ENCODE peak calls at places on chromosomes 2 and 18, in five cellular contexts. G is endothelial cell of umbilical vein, R is mammary epithelial cell, A is IMR-90, S is fibroblast of lung. O is an unnamed sample.

GRCh38 chr2:39780825-39781600 is 2.0 kb upstream of the THUMPD2 start:
- DNase-seq in A (no peak), G (no peak), S (peak; percentile 27), R (no peak), O (no peak)

GRCh38 chr2:98804736-98805135 is 73.8 kb upstream of the MGAT4A start:
- DNase-seq in A (no peak), S (no peak), R (no peak), G (no peak), O (no peak)

GRCh38 chr2:26298638-26299393 is 47.1 kb upstream of the SELENOI start:
- DNase-seq in G (peak; percentile 75), A (peak; percentile 48), S (peak; percentile 53), R (peak; percentile 72), O (peak; percentile 45)

GRCh38 chr18:58549814-58550339 is 79.0 kb downstream of the ALPK2 start:
- DNase-seq in R (no peak), G (no peak), A (no peak), S (no peak), O (peak; percentile 75)

GRCh38 chr2:70104231-70105111 is 17.2 kb downstream of the PCBP1 start:
- DNase-seq in A (peak; percentile 79), G (no peak), R (no peak), S (peak; percentile 60), O (peak; percentile 74)

GRCh38 chr2:230899287-230899686 is 25.8 kb downstream of the GPR55 start:
- DNase-seq in R (no peak), A (no peak), S (no peak), G (no peak), O (no peak)

GRCh38 chr2:235001237-235002133 is 49.7 kb downstream of the SH3BP4 start:
- DNase-seq in A (no peak), S (no peak), R (no peak), G (no peak), O (peak; percentile 77)

GRCh38 chr2:179636100-179636980 is 225.1 kb downstream of the ZNF385B start:
- DNase-seq in S (no peak), G (no peak), A (no peak), R (no peak), O (no peak)

GRCh38 chr2:108593547-108594098 is 59.4 kb downstream of the LIMS1 start:
- DNase-seq in G (peak; percentile 92), S (peak; percentile 97), R (peak; percentile 91), A (peak; percentile 88), O (no peak)

GRCh38 chr2:232937278-232937906 is 67.3 kb downstream of the SNORC start:
- DNase-seq in A (peak; percentile 55), G (no peak), R (peak; percentile 69), S (peak; percentile 73), O (peak; percentile 76)

GRCh38 chr18:75070625-75071483 is 138.1 kb downstream of the PTGR3 start:
- DNase-seq in S (peak; percentile 86), A (peak; percentile 90), G (peak; percentile 94), R (peak; percentile 90), O (peak; percentile 35)
- H3K4me3 ChIP-seq in S (no peak overlapping the region), A (no peak overlapping the region), G (no peak overlapping the region), R (no peak overlapping the region), O (no peak overlapping the region)

DNA sequence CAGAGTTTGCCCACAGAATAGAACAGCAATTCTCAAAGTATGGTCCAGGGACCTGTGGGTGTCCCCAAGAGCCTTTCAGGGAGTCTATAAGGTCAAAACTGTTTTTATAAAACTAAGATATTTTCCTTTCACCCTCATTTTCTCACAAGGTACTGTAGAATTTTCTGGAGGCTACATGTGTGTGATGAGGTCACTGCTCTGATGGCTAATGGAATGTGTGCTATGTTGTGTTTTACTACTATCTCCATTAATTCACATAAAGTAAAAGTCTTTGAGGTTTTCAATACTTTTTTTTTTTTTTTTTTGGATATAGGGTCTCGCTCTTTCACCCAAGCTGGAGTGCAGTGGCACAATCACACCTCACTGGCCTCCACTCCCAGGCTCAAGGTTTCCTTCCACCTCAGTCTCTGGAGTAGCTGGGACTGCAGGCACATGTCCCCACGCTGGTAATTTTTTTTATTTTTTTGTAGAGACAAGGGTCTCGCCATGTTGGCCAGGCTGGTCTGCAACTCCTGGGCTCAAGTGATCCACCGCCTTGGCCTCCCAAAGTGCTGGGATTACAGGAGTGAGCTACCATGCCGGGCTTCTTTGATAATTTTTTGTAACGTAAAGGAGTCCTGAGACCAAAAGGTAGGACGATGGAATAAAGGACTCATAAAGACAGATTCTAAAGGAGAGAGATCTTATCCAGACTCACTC is 1.8 kb downstream of the TRABD2A start:
- DNase-seq in G (no peak), R (no peak), S (no peak), A (peak; percentile 48), O (no peak)
- H2AFZ ChIP-seq in G (no peak overlapping the region), R (no peak overlapping the region), S (no peak overlapping the region), A (no peak overlapping the region), O (no peak overlapping the region)

GRCh38 chr2:100955226-100955625 is 46.9 kb upstream of the RPL31 start:
- DNase-seq in G (no peak), A (no peak), R (no peak), S (no peak), O (no peak)

GRCh38 chr2:100956081-100956480 is 46.0 kb upstream of the RPL31 start:
- DNase-seq in A (no peak), S (no peak), G (no peak), R (no peak), O (no peak)

GRCh38 chr2:100959225-100959880 is 42.7 kb upstream of the RPL31 start:
- DNase-seq in R (no peak), S (peak; percentile 81), A (peak; percentile 45), G (peak; percentile 80), O (no peak)

GRCh38 chr2:100960688-100961087 is 41.4 kb upstream of the RPL31 start:
- DNase-seq in R (no peak), A (no peak), G (no peak), S (no peak), O (no peak)

GRCh38 chr2:100957971-100958653 is 44.0 kb upstream of the RPL31 start:
- DNase-seq in A (peak; percentile 84), G (no peak), R (peak; percentile 32), S (peak; percentile 95), O (peak; percentile 29)
- H3K4me3 ChIP-seq in A (no peak overlapping the region), G (no peak overlapping the region), R (no peak overlapping the region), S (no peak overlapping the region), O (no peak overlapping the region)

DNA sequence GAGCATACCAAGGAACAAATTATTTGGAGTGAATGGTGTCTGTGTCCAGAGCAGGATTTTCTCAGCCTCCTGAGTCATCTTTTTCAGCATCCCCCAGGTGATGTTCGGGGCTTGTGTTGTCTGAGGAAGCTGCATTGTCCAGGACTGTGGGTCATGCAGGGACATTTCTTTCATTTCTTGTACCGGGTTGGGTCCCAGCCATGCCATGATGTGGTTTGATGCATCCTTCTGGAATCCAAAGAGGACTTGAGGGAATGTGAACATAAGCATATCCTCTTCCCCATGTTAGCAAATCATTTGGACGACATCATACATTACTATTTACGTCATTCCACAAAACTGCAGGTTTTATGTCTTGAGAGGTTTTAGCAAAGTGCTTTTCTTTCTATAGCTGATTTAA is 797.8 kb downstream of the CCDC85A start:
- DNase-seq in A (no peak), R (peak; percentile 2), S (peak; percentile 6), G (no peak), O (no peak)
- H2AFZ ChIP-seq in A (no peak overlapping the region), R (no peak overlapping the region), S (no peak overlapping the region), G (no peak overlapping the region), O (no peak overlapping the region)

O was measured in hepatocyte.